ENCODE peak calls at places on chromosome 2, in seven cellular contexts. One of them, this sample, is unnamed.

GRCh38 chr2:29628882-29629281 is 292.5 kb downstream of the ALK start:
- DNase-seq in AG04450: no peak
- DNase-seq in colonic mucosa: no peak
- DNase-seq in kidney epithelial cell: no peak
- DNase-seq in adipocyte: no peak
- DNase-seq in uterus: no peak
- DNase-seq in fibroblast of lung: peak; percentile 36
- DNase-seq in this sample: no peak

GRCh38 chr2:11534078-11534745 is 367 bp downstream of the GREB1 start:
- DNase-seq in uterus: no peak
- DNase-seq in colonic mucosa: no peak
- DNase-seq in adipocyte: no peak
- DNase-seq in AG04450: no peak
- DNase-seq in kidney epithelial cell: no peak
- DNase-seq in fibroblast of lung: no peak
- DNase-seq in this sample: no peak

GRCh38 chr2:40488101-40488598 is 36.3 kb upstream of the SLC8A1 start:
- DNase-seq in colonic mucosa: no peak
- DNase-seq in kidney epithelial cell: peak; percentile 35
- DNase-seq in AG04450: no peak
- DNase-seq in uterus: peak; percentile 17
- DNase-seq in fibroblast of lung: peak; percentile 65
- DNase-seq in adipocyte: peak; percentile 70
- DNase-seq in this sample: no peak

GRCh38 chr2:106944220-106944619 is 58.3 kb upstream of the ST6GAL2 start:
- DNase-seq in uterus: no peak
- DNase-seq in fibroblast of lung: peak; percentile 84
- DNase-seq in AG04450: peak; percentile 6
- DNase-seq in adipocyte: peak; percentile 76
- DNase-seq in colonic mucosa: no peak
- DNase-seq in kidney epithelial cell: no peak
- DNase-seq in this sample: peak; percentile 59

GRCh38 chr2:176653856-176654443 is 384.7 kb downstream of the MTX2 start:
- DNase-seq in uterus: peak; percentile 77
- DNase-seq in adipocyte: peak; percentile 51
- DNase-seq in colonic mucosa: peak; percentile 60
- DNase-seq in AG04450: peak; percentile 4
- DNase-seq in fibroblast of lung: peak; percentile 66
- DNase-seq in kidney epithelial cell: peak; percentile 55
- DNase-seq in this sample: no peak

GRCh38 chr2:196186266-196186980 is 15.0 kb upstream of the STK17B start:
- DNase-seq in fibroblast of lung: no peak
- DNase-seq in colonic mucosa: no peak
- DNase-seq in uterus: no peak
- DNase-seq in kidney epithelial cell: no peak
- DNase-seq in adipocyte: no peak
- DNase-seq in AG04450: no peak
- DNase-seq in this sample: no peak

GRCh38 chr2:117137371-117137770 is 677.1 kb upstream of the DDX18 start:
- DNase-seq in uterus: no peak
- DNase-seq in fibroblast of lung: no peak
- DNase-seq in AG04450: no peak
- DNase-seq in kidney epithelial cell: no peak
- DNase-seq in adipocyte: no peak
- DNase-seq in colonic mucosa: no peak
- DNase-seq in this sample: no peak

GRCh38 chr2:234363011-234363487 is 133.8 kb downstream of the ARL4C start:
- DNase-seq in adipocyte: peak; percentile 13
- DNase-seq in fibroblast of lung: peak; percentile 76
- DNase-seq in uterus: no peak
- DNase-seq in kidney epithelial cell: peak; percentile 56
- DNase-seq in AG04450: no peak
- DNase-seq in colonic mucosa: no peak
- DNase-seq in this sample: no peak

GRCh38 chr2:203580846-203581245 is 45.7 kb upstream of the RAPH1 start:
- DNase-seq in AG04450: no peak
- DNase-seq in colonic mucosa: no peak
- DNase-seq in adipocyte: no peak
- DNase-seq in kidney epithelial cell: no peak
- DNase-seq in fibroblast of lung: no peak
- DNase-seq in uterus: no peak
- DNase-seq in this sample: no peak

GRCh38 chr2:111108745-111109271 is 11.9 kb upstream of the BCL2L11 start:
- DNase-seq in colonic mucosa: no peak
- DNase-seq in AG04450: no peak
- DNase-seq in fibroblast of lung: peak; percentile 23
- DNase-seq in adipocyte: no peak
- DNase-seq in uterus: no peak
- DNase-seq in kidney epithelial cell: no peak
- DNase-seq in this sample: no peak

GRCh38 chr2:194992648-194993047 is 664.4 kb upstream of the SLC39A10 start:
- DNase-seq in fibroblast of lung: no peak
- DNase-seq in kidney epithelial cell: no peak
- DNase-seq in AG04450: no peak
- DNase-seq in adipocyte: no peak
- DNase-seq in colonic mucosa: no peak
- DNase-seq in uterus: no peak
- DNase-seq in this sample: no peak

GRCh38 chr2:19264847-19265246 is 93.6 kb downstream of the OSR1 start:
- DNase-seq in adipocyte: no peak
- DNase-seq in kidney epithelial cell: no peak
- DNase-seq in fibroblast of lung: no peak
- DNase-seq in AG04450: no peak
- DNase-seq in colonic mucosa: no peak
- DNase-seq in uterus: no peak
- DNase-seq in this sample: no peak

GRCh38 chr2:27303093-27304025 is 4.9 kb downstream of the UCN start:
- DNase-seq in fibroblast of lung: peak; percentile 54
- DNase-seq in uterus: peak; percentile 51
- DNase-seq in colonic mucosa: peak; percentile 59
- DNase-seq in kidney epithelial cell: no peak
- DNase-seq in AG04450: no peak
- DNase-seq in adipocyte: peak; percentile 94
- DNase-seq in this sample: no peak

GRCh38 chr2:235324324-235324723 is 169.5 kb upstream of the AGAP1 start:
- DNase-seq in uterus: no peak
- DNase-seq in kidney epithelial cell: no peak
- DNase-seq in AG04450: no peak
- DNase-seq in adipocyte: no peak
- DNase-seq in colonic mucosa: no peak
- DNase-seq in fibroblast of lung: no peak
- DNase-seq in this sample: no peak

GRCh38 chr2:97770450-97770849 is 57.1 kb downstream of the ZAP70 start:
- DNase-seq in uterus: no peak
- DNase-seq in colonic mucosa: no peak
- DNase-seq in adipocyte: no peak
- DNase-seq in AG04450: no peak
- DNase-seq in fibroblast of lung: no peak
- DNase-seq in kidney epithelial cell: no peak
- DNase-seq in this sample: no peak

GRCh38 chr2:234579231-234579962 is 82.5 kb upstream of the ARL4C start:
- DNase-seq in kidney epithelial cell: no peak
- DNase-seq in uterus: no peak
- DNase-seq in colonic mucosa: no peak
- DNase-seq in AG04450: no peak
- DNase-seq in adipocyte: peak; percentile 14
- DNase-seq in fibroblast of lung: peak; percentile 39
- DNase-seq in this sample: no peak

GRCh38 chr2:5694016-5694690 is 2.0 kb downstream of the SOX11 start:
- DNase-seq in adipocyte: peak; percentile 66
- DNase-seq in colonic mucosa: no peak
- DNase-seq in fibroblast of lung: peak; percentile 40
- DNase-seq in uterus: no peak
- DNase-seq in AG04450: no peak
- DNase-seq in kidney epithelial cell: no peak
- DNase-seq in this sample: no peak
- H3K4me3 ChIP-seq in adipocyte: no peak overlapping the region
- H3K4me3 ChIP-seq in colonic mucosa: no peak overlapping the region
- H3K4me3 ChIP-seq in fibroblast of lung: peak overlapping the region; percentile 48
- H3K4me3 ChIP-seq in uterus: no peak overlapping the region
- H3K4me3 ChIP-seq in AG04450: peak overlapping the region; percentile 78
- H3K4me3 ChIP-seq in kidney epithelial cell: peak overlapping the region; percentile 68
- H3K4me3 ChIP-seq in this sample: peak overlapping the region; percentile 80

GRCh38 chr2:182069416-182069815 is 83.8 kb downstream of the PPP1R1C start:
- DNase-seq in kidney epithelial cell: no peak
- DNase-seq in colonic mucosa: no peak
- DNase-seq in AG04450: no peak
- DNase-seq in adipocyte: no peak
- DNase-seq in uterus: no peak
- DNase-seq in fibroblast of lung: no peak
- DNase-seq in this sample: no peak
- H3K4me3 ChIP-seq in kidney epithelial cell: no peak overlapping the region
- H3K4me3 ChIP-seq in colonic mucosa: no peak overlapping the region
- H3K4me3 ChIP-seq in AG04450: no peak overlapping the region
- H3K4me3 ChIP-seq in adipocyte: no peak overlapping the region
- H3K4me3 ChIP-seq in uterus: no peak overlapping the region
- H3K4me3 ChIP-seq in fibroblast of lung: no peak overlapping the region
- H3K4me3 ChIP-seq in this sample: no peak overlapping the region

GRCh38 chr2:217939629-217940245 is 63.1 kb downstream of the TNS1 start:
- DNase-seq in kidney epithelial cell: no peak
- DNase-seq in adipocyte: no peak
- DNase-seq in colonic mucosa: no peak
- DNase-seq in uterus: peak; percentile 72
- DNase-seq in AG04450: no peak
- DNase-seq in fibroblast of lung: no peak
- DNase-seq in this sample: no peak
- H3K4me3 ChIP-seq in kidney epithelial cell: no peak overlapping the region
- H3K4me3 ChIP-seq in adipocyte: no peak overlapping the region
- H3K4me3 ChIP-seq in colonic mucosa: peak overlapping the region; percentile 29
- H3K4me3 ChIP-seq in uterus: peak overlapping the region; percentile 59
- H3K4me3 ChIP-seq in AG04450: no peak overlapping the region
- H3K4me3 ChIP-seq in fibroblast of lung: no peak overlapping the region
- H3K4me3 ChIP-seq in this sample: peak overlapping the region; percentile 15

GRCh38 chr2:28401-28975 is 17.8 kb downstream of the FAM110C start:
- DNase-seq in uterus: no peak
- DNase-seq in AG04450: no peak
- DNase-seq in kidney epithelial cell: no peak
- DNase-seq in fibroblast of lung: no peak
- DNase-seq in colonic mucosa: no peak
- DNase-seq in adipocyte: no peak
- DNase-seq in this sample: no peak
- H3K4me3 ChIP-seq in uterus: no peak overlapping the region
- H3K4me3 ChIP-seq in AG04450: no peak overlapping the region
- H3K4me3 ChIP-seq in kidney epithelial cell: no peak overlapping the region
- H3K4me3 ChIP-seq in fibroblast of lung: no peak overlapping the region
- H3K4me3 ChIP-seq in colonic mucosa: no peak overlapping the region
- H3K4me3 ChIP-seq in adipocyte: no peak overlapping the region
- H3K4me3 ChIP-seq in this sample: no peak overlapping the region

DNA sequence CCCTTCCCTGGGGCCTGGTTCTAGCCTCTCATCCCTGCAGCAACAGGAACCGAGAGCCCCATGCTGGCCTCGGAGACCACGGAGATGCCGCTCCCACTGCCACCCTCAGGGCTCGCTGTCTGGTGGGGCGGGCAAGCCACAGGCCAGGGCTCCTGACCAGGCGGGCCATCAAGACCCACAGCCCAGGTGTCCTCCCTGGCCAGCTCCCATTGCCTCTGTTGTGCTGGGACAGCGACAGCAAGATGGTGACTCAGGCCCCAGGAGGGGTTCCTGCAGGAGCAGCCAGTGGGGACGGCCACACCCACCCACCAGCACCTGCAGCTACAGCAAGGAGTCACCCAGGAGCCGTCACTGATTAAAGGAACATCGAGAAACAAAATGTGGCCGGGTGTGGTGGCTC is 7.4 kb downstream of the KLHL30 start:
- DNase-seq in fibroblast of lung: no peak
- DNase-seq in adipocyte: no peak
- DNase-seq in kidney epithelial cell: no peak
- DNase-seq in AG04450: no peak
- DNase-seq in colonic mucosa: no peak
- DNase-seq in uterus: no peak
- DNase-seq in this sample: no peak
- H3K4me3 ChIP-seq in fibroblast of lung: no peak overlapping the region
- H3K4me3 ChIP-seq in adipocyte: no peak overlapping the region
- H3K4me3 ChIP-seq in kidney epithelial cell: no peak overlapping the region
- H3K4me3 ChIP-seq in AG04450: no peak overlapping the region
- H3K4me3 ChIP-seq in colonic mucosa: no peak overlapping the region
- H3K4me3 ChIP-seq in uterus: no peak overlapping the region
- H3K4me3 ChIP-seq in this sample: no peak overlapping the region

GRCh38 chr2:144389151-144389929 is 130.6 kb downstream of the ZEB2 start:
- DNase-seq in uterus: no peak
- DNase-seq in AG04450: no peak
- DNase-seq in colonic mucosa: peak; percentile 37
- DNase-seq in adipocyte: no peak
- DNase-seq in fibroblast of lung: no peak
- DNase-seq in kidney epithelial cell: no peak
- DNase-seq in this sample: no peak
- H3K4me3 ChIP-seq in uterus: no peak overlapping the region
- H3K4me3 ChIP-seq in AG04450: no peak overlapping the region
- H3K4me3 ChIP-seq in colonic mucosa: peak overlapping the region; percentile 37
- H3K4me3 ChIP-seq in adipocyte: no peak overlapping the region
- H3K4me3 ChIP-seq in fibroblast of lung: no peak overlapping the region
- H3K4me3 ChIP-seq in kidney epithelial cell: peak overlapping the region; percentile 25
- H3K4me3 ChIP-seq in this sample: no peak overlapping the region

This sample was measured in AG04449.